ENCODE peak calls at places on chromosomes 5 and 9, in four cellular contexts. T, D, B and A are unnamed samples.
A peak's percentile ranks its signal among the peaks of the same experiment; 100 is the strongest.

GRCh38 chr5:64873441-64873840 is 104.7 kb downstream of the CWC27 start:
- DNase-seq in T (no peak), D (no peak), B (no peak), A (no peak)

GRCh38 chr9:99011161-99011709 is 67.5 kb downstream of the COL15A1 start:
- DNase-seq in T (no peak), D (no peak), B (no peak), A (no peak)

GRCh38 chr9:113516840-113517577 is 53.5 kb downstream of the RGS3 start:
- DNase-seq in T (peak; percentile 88), D (no peak), B (no peak), A (peak; percentile 3)

GRCh38 chr9:35650341-35651158 is at the start of gene SIT1:
- DNase-seq in T (peak; percentile 69), D (no peak), B (no peak), A (no peak)

GRCh38 chr9:107172979-107173347 is 110.1 kb upstream of the RAD23B start:
- DNase-seq in T (no peak), D (no peak), B (no peak), A (no peak)

GRCh38 chr5:139061274-139061673 is 136.9 kb downstream of the SIL1 start:
- DNase-seq in T (no peak), D (no peak), B (peak; percentile 82), A (no peak)

GRCh38 chr9:28518439-28518838 is 945.2 kb upstream of the C9orf72 start:
- DNase-seq in T (no peak), D (no peak), B (no peak), A (no peak)

GRCh38 chr9:136747161-136748060 is 914 bp downstream of the LCN6 start:
- DNase-seq in T (no peak), D (no peak), B (no peak), A (no peak)

GRCh38 chr9:35079426-35080341 is at the start of gene FANCG:
- DNase-seq in T (peak; percentile 94), D (peak; percentile 92), B (peak; percentile 88), A (peak; percentile 91)

GRCh38 chr9:89249001-89249400 is 62.0 kb upstream of the CKS2 start:
- DNase-seq in T (no peak), D (no peak), B (no peak), A (no peak)

GRCh38 chr5:82147860-82148573 is 130.1 kb downstream of the RPS23 start:
- DNase-seq in T (no peak), D (no peak), B (peak; percentile 63), A (peak; percentile 6)

GRCh38 chr9:85212209-85212608 is 529.5 kb downstream of the AGTPBP1 start:
- DNase-seq in T (no peak), D (no peak), B (peak; percentile 53), A (no peak)

GRCh38 chr9:116149844-116150243 is 3.7 kb upstream of the PAPPA start:
- DNase-seq in T (peak; percentile 24), D (peak; percentile 22), B (no peak), A (no peak)

GRCh38 chr9:77512876-77513275 is 135.2 kb downstream of the GNA14 start:
- DNase-seq in T (no peak), D (no peak), B (no peak), A (no peak)

GRCh38 chr9:15837079-15837679 is 284.3 kb downstream of the CCDC171 start:
- DNase-seq in T (peak; percentile 38), D (peak; percentile 1), B (peak; percentile 79), A (peak; percentile 62)

GRCh38 chr5:172954277-172954676 is 4.9 kb upstream of the RPL26L1 start:
- DNase-seq in T (no peak), D (no peak), B (no peak), A (no peak)

GRCh38 chr5:53419247-53419646 is 61.2 kb upstream of the FST start:
- DNase-seq in T (no peak), D (no peak), B (peak; percentile 96), A (no peak)

GRCh38 chr9:98993570-98993945 is 49.9 kb downstream of the COL15A1 start:
- DNase-seq in T (peak; percentile 72), D (no peak), B (no peak), A (no peak)

GRCh38 chr9:89752154-89752553 is 147.3 kb downstream of the GADD45G start:
- DNase-seq in T (no peak), D (no peak), B (no peak), A (no peak)

GRCh38 chr5:109907751-109908150 is 218.0 kb downstream of the MAN2A1 start:
- DNase-seq in T (no peak), D (no peak), B (peak; percentile 72), A (no peak)

GRCh38 chr5:108481355-108481931 is 99.5 kb upstream of the FBXL17 start:
- DNase-seq in T (peak; percentile 13), D (no peak), B (peak; percentile 43), A (peak; percentile 32)

GRCh38 chr5:86756839-86757238 is 139.1 kb downstream of the COX7C start:
- DNase-seq in T (no peak), D (no peak), B (no peak), A (no peak)

GRCh38 chr5:127426661-127427060 is 90.8 kb upstream of the PRRC1 start:
- DNase-seq in T (no peak), D (no peak), B (no peak), A (no peak)

GRCh38 chr5:135379052-135379654 is 19.9 kb downstream of the MACROH2A1 start:
- DNase-seq in T (no peak), D (no peak), B (peak; percentile 80), A (no peak)

GRCh38 chr5:10584714-10585113 is 20.8 kb downstream of the ANKRD33B start:
- DNase-seq in T (no peak), D (no peak), B (no peak), A (no peak)

GRCh38 chr5:138210985-138211384 is 2.1 kb downstream of the CDC23 start:
- DNase-seq in T (no peak), D (no peak), B (no peak), A (no peak)